ENCODE peak calls at places on chromosomes 2 and 18, in six cellular contexts. T is lower leg skin, G is ovary, Z is thyroid gland, V is tibial nerve, H is esophagus squamous epithelium. I is an unnamed sample.

GRCh38 chr2:177784449-177784845 is 288.1 kb downstream of the PDE11A start:
- DNase-seq in T (no peak), G (no peak), Z (no peak), V (peak), H (no peak), I (no peak)

GRCh38 chr18:984004-984403 is 79.3 kb downstream of the ADCYAP1 start:
- DNase-seq in T (no peak), G (no peak), Z (no peak), V (no peak), H (no peak), I (no peak)

GRCh38 chr2:105934467-105934866 is 189.8 kb downstream of the NCK2 start:
- DNase-seq in T (no peak), G (no peak), Z (peak), V (no peak), H (no peak), I (no peak)

GRCh38 chr2:213640742-213641425 is 356.6 kb downstream of the SPAG16 start:
- DNase-seq in T (no peak), G (no peak), Z (no peak), V (no peak), H (no peak), I (no peak)

GRCh38 chr2:55811048-55811447 is 112.5 kb downstream of the EFEMP1 start:
- DNase-seq in T (no peak), G (no peak), Z (no peak), V (no peak), H (no peak), I (no peak)

GRCh38 chr2:10337449-10337848 is 34.7 kb downstream of the HPCAL1 start:
- DNase-seq in T (no peak), G (no peak), Z (no peak), V (no peak), H (no peak), I (no peak)

GRCh38 chr2:130355578-130356431 is at the start of gene PTPN18:
- DNase-seq in T (peak), G (peak), Z (peak), V (peak), H (peak), I (peak)

GRCh38 chr2:234592541-234592940 is 95.7 kb upstream of the ARL4C start:
- DNase-seq in T (no peak), G (no peak), Z (no peak), V (no peak), H (no peak), I (no peak)

GRCh38 chr2:157627594-157628281 is 926 bp downstream of the ACVR1C start:
- DNase-seq in T (no peak), G (no peak), Z (peak), V (no peak), H (no peak), I (no peak)

GRCh38 chr2:232926448-232927040 is 56.5 kb downstream of the SNORC start:
- DNase-seq in T (no peak), G (no peak), Z (no peak), V (no peak), H (no peak), I (no peak)

GRCh38 chr2:52955079-52955478 is 812.5 kb upstream of the CHAC2 start:
- DNase-seq in T (no peak), G (no peak), Z (no peak), V (no peak), H (no peak), I (no peak)

GRCh38 chr2:65658871-65659270 is 226.5 kb upstream of the SPRED2 start:
- DNase-seq in T (no peak), G (no peak), Z (no peak), V (no peak), H (no peak), I (no peak)

GRCh38 chr18:47931707-47932103 is 1.2 kb upstream of the SMAD2 start:
- DNase-seq in T (no peak), G (no peak), Z (no peak), V (no peak), H (no peak), I (no peak)

GRCh38 chr2:239370876-239371725 is 29.7 kb downstream of the HDAC4 start:
- DNase-seq in T (peak), G (no peak), Z (no peak), V (no peak), H (no peak), I (no peak)

GRCh38 chr18:55642191-55642590 is 54.2 kb upstream of the TCF4 start:
- DNase-seq in T (no peak), G (no peak), Z (no peak), V (no peak), H (no peak), I (no peak)

GRCh38 chr2:40803900-40804299 is 352.0 kb upstream of the SLC8A1 start:
- DNase-seq in T (no peak), G (no peak), Z (no peak), V (no peak), H (no peak), I (no peak)

GRCh38 chr18:59054892-59055291 is 84.8 kb upstream of the SEC11C start:
- DNase-seq in T (no peak), G (no peak), Z (peak), V (peak), H (no peak), I (no peak)

GRCh38 chr2:6826081-6826913 is 39.4 kb downstream of the CMPK2 start:
- DNase-seq in T (no peak), G (no peak), Z (peak), V (peak), H (no peak), I (peak)

GRCh38 chr2:232146294-232146693 is 184.8 kb downstream of the DIS3L2 start:
- DNase-seq in T (no peak), G (no peak), Z (no peak), V (no peak), H (no peak), I (no peak)

GRCh38 chr2:197952540-197953202 is 148.3 kb downstream of the PLCL1 start:
- DNase-seq in T (no peak), G (no peak), Z (no peak), V (no peak), H (no peak), I (no peak)

GRCh38 chr2:171522057-171522803 is at the start of gene CYBRD1:
- DNase-seq in T (peak), G (peak), Z (peak), V (peak), H (peak), I (peak)

GRCh38 chr2:171521361-171522056 is 765 bp upstream of the CYBRD1 start:
- DNase-seq in T (no peak), G (no peak), Z (no peak), V (no peak), H (no peak), I (no peak)

GRCh38 chr2:171522804-171523338 is 597 bp downstream of the CYBRD1 start:
- DNase-seq in T (peak), G (peak), Z (no peak), V (no peak), H (no peak), I (peak)

GRCh38 chr2:171523969-171524401 is 1.7 kb downstream of the CYBRD1 start:
- DNase-seq in T (no peak), G (no peak), Z (peak), V (peak), H (no peak), I (no peak)

DNA sequence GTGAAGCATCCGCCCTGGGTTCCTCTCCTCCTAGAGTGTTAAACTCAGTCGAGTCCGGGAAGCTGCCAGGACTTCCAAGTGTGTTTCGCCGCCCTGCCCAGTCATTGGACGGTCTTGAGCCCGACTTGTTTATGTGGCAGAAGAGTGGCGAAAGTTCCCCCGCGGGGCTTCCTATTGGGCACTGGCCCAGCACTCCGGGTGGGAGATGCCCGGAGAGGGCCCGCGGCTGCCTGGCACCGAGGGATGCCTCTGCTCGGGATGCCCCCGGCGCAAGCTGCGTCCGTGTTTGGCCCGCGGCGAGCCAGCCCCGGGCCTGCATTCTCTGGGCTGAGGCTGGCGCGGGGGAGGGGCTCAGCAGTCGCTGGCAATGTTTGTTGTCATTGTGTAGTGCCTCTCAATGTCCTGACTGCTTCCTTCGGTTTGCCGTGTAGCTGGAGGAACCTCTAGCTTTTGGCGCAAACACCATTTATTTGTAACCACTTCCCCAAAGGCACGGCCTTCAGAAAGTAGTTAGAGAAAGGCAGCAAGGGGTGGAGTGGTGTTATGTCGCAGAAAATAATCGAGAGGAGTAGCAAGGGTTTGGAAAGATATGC is 1.2 kb downstream of the CYBRD1 start:
- DNase-seq in T (peak), G (peak), Z (peak), V (peak), H (no peak), I (peak)
- TF ChIP-seq POLR2A in T (no peak), G (no peak), Z (peak), V (peak), H (peak), I (no peak)

GRCh38 chr2:144693179-144693578 is 173.3 kb upstream of the ZEB2 start:
- DNase-seq in T (no peak), G (no peak), Z (no peak), V (no peak), H (no peak), I (no peak)

GRCh38 chr2:144692661-144693060 is 172.7 kb upstream of the ZEB2 start:
- DNase-seq in T (no peak), G (no peak), Z (no peak), V (no peak), H (no peak), I (no peak)

GRCh38 chr2:144695661-144696060 is 175.7 kb upstream of the ZEB2 start:
- DNase-seq in T (no peak), G (no peak), Z (no peak), V (no peak), H (no peak), I (no peak)

GRCh38 chr2:144694456-144694855 is 174.5 kb upstream of the ZEB2 start:
- DNase-seq in T (no peak), G (no peak), Z (no peak), V (no peak), H (no peak), I (no peak)
- TF ChIP-seq POLR2A in T (no peak), G (no peak), Z (no peak), V (no peak), H (no peak), I (no peak)

GRCh38 chr2:54723300-54724149 is at the start of gene EML6:
- DNase-seq in T (peak), G (peak), Z (peak), V (peak), H (peak), I (peak)
- TF ChIP-seq POLR2A in T (no peak), G (peak), Z (peak), V (peak), H (no peak), I (peak)

GRCh38 chr18:79525556-79526467 is 130.1 kb downstream of the NFATC1 start:
- DNase-seq in T (peak), G (peak), Z (peak), V (peak), H (no peak), I (no peak)
- TF ChIP-seq POLR2A in T (no peak), G (no peak), Z (no peak), V (no peak), H (no peak), I (no peak)

GRCh38 chr2:20456049-20456665 is 9.3 kb downstream of the RHOB start:
- DNase-seq in T (peak), G (no peak), Z (no peak), V (no peak), H (no peak), I (no peak)

GRCh38 chr2:20455076-20455587 is 8.3 kb downstream of the RHOB start:
- DNase-seq in T (peak), G (no peak), Z (no peak), V (no peak), H (no peak), I (no peak)

GRCh38 chr2:20454036-20454981 is 7.4 kb downstream of the RHOB start:
- DNase-seq in T (peak), G (no peak), Z (no peak), V (no peak), H (no peak), I (no peak)

GRCh38 chr2:20457661-20458630 is 11.1 kb downstream of the RHOB start:
- DNase-seq in T (peak), G (no peak), Z (no peak), V (no peak), H (no peak), I (no peak)

GRCh38 chr2:20457027-20457426 is 10.2 kb downstream of the RHOB start:
- DNase-seq in T (peak), G (no peak), Z (no peak), V (no peak), H (no peak), I (no peak)
- TF ChIP-seq POLR2A in T (no peak), G (no peak), Z (no peak), V (no peak), H (no peak), I (no peak)

DNA sequence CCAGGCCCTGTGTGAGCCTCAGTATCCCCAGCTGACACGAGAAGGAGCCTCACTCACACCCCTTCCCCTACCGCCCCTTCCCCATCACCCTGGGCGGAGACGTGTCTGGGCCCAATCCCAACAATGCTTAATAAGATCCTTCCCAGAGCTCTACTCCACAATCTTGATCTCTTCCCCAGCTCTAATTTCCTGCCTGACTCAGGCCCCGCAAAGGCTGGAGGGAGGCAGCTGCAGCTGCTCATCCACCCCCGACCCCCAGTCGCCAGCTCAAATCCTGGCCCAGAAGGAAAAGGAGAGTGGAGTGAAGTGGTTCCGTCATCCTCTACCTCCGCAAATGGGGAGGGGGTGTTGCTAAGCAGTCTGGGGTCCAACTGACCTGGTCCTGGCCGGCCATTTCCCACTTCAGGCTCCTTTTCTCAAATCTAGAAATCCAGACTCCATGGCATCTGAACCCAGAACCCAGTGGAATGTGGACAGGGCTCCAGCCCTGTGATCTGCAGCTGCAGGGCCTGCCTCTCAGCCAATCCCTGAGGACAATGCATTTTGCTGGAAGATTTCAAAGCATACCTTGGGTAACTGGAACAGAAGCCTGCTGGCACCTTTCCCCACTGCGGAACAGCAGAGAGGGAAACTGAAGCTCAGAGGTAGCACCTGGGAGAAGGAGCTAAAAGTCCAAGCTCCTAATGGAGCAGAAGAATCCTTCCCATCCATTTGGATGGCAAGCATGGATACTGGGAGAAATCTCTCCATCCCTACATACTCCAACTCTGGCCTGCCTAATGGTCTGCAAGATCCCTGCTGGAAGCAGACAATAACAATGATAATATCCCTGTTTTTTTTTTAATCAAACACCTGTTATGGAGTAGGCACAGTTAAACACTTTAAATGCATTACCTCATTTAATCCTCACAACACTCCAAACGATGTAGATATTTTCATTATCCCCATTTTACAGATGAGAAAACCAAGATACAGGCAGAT is 5.6 kb upstream of the TNS1 start:
- DNase-seq in T (no peak), G (no peak), Z (no peak), V (no peak), H (no peak), I (no peak)
- TF ChIP-seq POLR2A in T (no peak), G (no peak), Z (no peak), V (no peak), H (no peak), I (no peak)

I was measured in H54.